ENCODE peak calls at places on chromosome 19, in four cellular contexts. S is foreskin fibroblast, F is MV-4-11, K is iPS DF 19.7. Q is an unnamed sample.

GRCh38 chr19:29717051-29717450 is 2.0 kb upstream of the C19orf12 start:
- DNase-seq in F (no peak), S (no peak), K (no peak), Q (no peak)

GRCh38 chr19:53091413-53091812 is 11.8 kb downstream of the ZNF160 start:
- DNase-seq in S (no peak), F (no peak), K (no peak), Q (no peak)

GRCh38 chr19:29029271-29029670 is 183.7 kb downstream of the UQCRFS1 start:
- DNase-seq in K (no peak), S (no peak), F (no peak), Q (no peak)

GRCh38 chr19:2446390-2446789 is 10.4 kb downstream of the LMNB2 start:
- DNase-seq in K (no peak), F (peak; percentile 72), S (no peak), Q (no peak)

GRCh38 chr19:1041835-1042685 is 2.2 kb downstream of the ABCA7 start:
- DNase-seq in K (no peak), F (no peak), S (no peak), Q (no peak)

GRCh38 chr19:42450314-42450934 is 7.7 kb upstream of the CXCL17 start:
- DNase-seq in F (peak; percentile 68), S (peak; percentile 60), K (no peak), Q (peak; percentile 65)

GRCh38 chr19:38928406-38929001 is 2.1 kb downstream of the SARS2 start:
- DNase-seq in F (no peak), K (no peak), S (no peak), Q (no peak)

GRCh38 chr19:2032296-2032941 is 16.9 kb upstream of the BTBD2 start:
- DNase-seq in K (no peak), S (peak; percentile 90), F (peak; percentile 89), Q (no peak)

GRCh38 chr19:18588611-18589379 is at the start of gene REX1BD:
- DNase-seq in K (no peak), S (peak; percentile 71), F (peak; percentile 92), Q (peak; percentile 88)

GRCh38 chr19:17687857-17688784 is at the start of gene UNC13A:
- DNase-seq in S (no peak), K (no peak), F (peak; percentile 30), Q (peak; percentile 52)

GRCh38 chr19:4494691-4495064 is 22.6 kb downstream of the HDGFL2 start:
- DNase-seq in S (no peak), K (no peak), F (no peak), Q (no peak)

Q was measured in memory B cell.